ENCODE peak calls at places on chromosomes 7 and 10, in four cellular contexts. X is activated T-cell treated with anti-CD3 and anti-CD28 coated beads, Interleukin-2, amount 50 U/mL, for 4 hours; H is memory B cell; D is CD4-positive, alpha-beta T cell. B is an unnamed sample.

GRCh38 chr10:49293208-49293603 is 5.8 kb upstream of the C10orf71 start:
- ATAC-seq in X (no peak), H (no peak), D (no peak), B (no peak)

GRCh38 chr10:30432631-30433285 is 1.2 kb upstream of the MAP3K8 start:
- ATAC-seq in X (no peak), H (peak), D (no peak), B (peak)

GRCh38 chr10:72124984-72125383 is 36.6 kb upstream of the SPOCK2 start:
- ATAC-seq in X (no peak), H (no peak), D (no peak), B (peak)

GRCh38 chr7:66629222-66629658 is 559 bp downstream of the KCTD7 start:
- ATAC-seq in X (peak), H (peak), D (peak), B (no peak)

GRCh38 chr7:158167373-158167772 is 420.2 kb downstream of the PTPRN2 start:
- ATAC-seq in X (no peak), H (no peak), D (no peak), B (no peak)

GRCh38 chr10:3173173-3173878 is 744 bp upstream of the PITRM1 start:
- ATAC-seq in X (peak), H (peak), D (peak), B (peak)

GRCh38 chr10:87618470-87619423 is 40.9 kb upstream of the PAPSS2 start:
- ATAC-seq in X (no peak), H (no peak), D (no peak), B (no peak)

GRCh38 chr10:12194752-12195271 is 879 bp downstream of the NUDT5 start:
- ATAC-seq in X (no peak), H (no peak), D (no peak), B (no peak)

GRCh38 chr10:526651-527312 is 162.7 kb downstream of the DIP2C start:
- ATAC-seq in X (no peak), H (no peak), D (no peak), B (no peak)

GRCh38 chr7:26495569-26495968 is 203.9 kb downstream of the SNX10 start:
- ATAC-seq in X (no peak), H (no peak), D (no peak), B (no peak)

GRCh38 chr7:68911754-68912153 is 686.5 kb upstream of the AUTS2 start:
- ATAC-seq in X (no peak), H (no peak), D (no peak), B (no peak)

GRCh38 chr10:105681051-105681450 is 1040.0 kb downstream of the SORCS3 start:
- ATAC-seq in X (no peak), H (no peak), D (no peak), B (no peak)

GRCh38 chr7:74203157-74203556 is 6.6 kb upstream of the LAT2 start:
- ATAC-seq in X (no peak), H (peak), D (no peak), B (no peak)

GRCh38 chr7:101828308-101829020 is 11.0 kb downstream of the CUX1 start:
- ATAC-seq in X (no peak), H (no peak), D (no peak), B (no peak)

GRCh38 chr10:68981074-68981473 is 7.5 kb upstream of the KIFBP start:
- ATAC-seq in X (no peak), H (peak), D (no peak), B (no peak)

GRCh38 chr10:113666682-113667252 is 2.9 kb upstream of the NRAP start:
- ATAC-seq in X (peak), H (no peak), D (no peak), B (peak)

GRCh38 chr10:20976891-20977684 is 80.0 kb upstream of the NEBL start:
- ATAC-seq in X (no peak), H (no peak), D (no peak), B (no peak)

GRCh38 chr7:128777156-128778123 is 1.8 kb upstream of the OPN1SW start:
- ATAC-seq in X (no peak), H (no peak), D (no peak), B (peak)

GRCh38 chr7:97130417-97131139 is 13.1 kb downstream of the SDHAF3 start:
- ATAC-seq in X (no peak), H (no peak), D (no peak), B (no peak)

GRCh38 chr10:73974309-73974946 is 23.5 kb upstream of the VCL start:
- ATAC-seq in X (peak), H (no peak), D (peak), B (peak)

GRCh38 chr7:130090745-130091532 is 20.6 kb downstream of the KLHDC10 start:
- ATAC-seq in X (peak), H (no peak), D (no peak), B (peak)